ENCODE peak calls at places on chromosomes 11 and 22, in six cellular contexts. One of them, this sample, is unnamed.

GRCh38 chr11:61694971-61695706 is 14.9 kb downstream of the DAGLA start:
- DNase-seq in SHP77: no peak
- DNase-seq in left lobe of liver: no peak
- DNase-seq in cardiac muscle cell: peak
- DNase-seq in iPS-NIHi11: peak
- DNase-seq in stimulated activated CD8-positive, alpha-beta memory T cell treated with anti-CD3 and anti-CD28 coated beads, Interleukin-15, amount 100 ng/mL, for 1 hour: no peak
- DNase-seq in this sample: no peak

GRCh38 chr22:36999463-36999862 is 19.8 kb downstream of the TST start:
- DNase-seq in SHP77: no peak
- DNase-seq in left lobe of liver: no peak
- DNase-seq in cardiac muscle cell: no peak
- DNase-seq in iPS-NIHi11: no peak
- DNase-seq in stimulated activated CD8-positive, alpha-beta memory T cell treated with anti-CD3 and anti-CD28 coated beads, Interleukin-15, amount 100 ng/mL, for 1 hour: no peak
- DNase-seq in this sample: no peak

GRCh38 chr22:27790396-27791216 is 10.9 kb downstream of the MN1 start:
- DNase-seq in SHP77: no peak
- DNase-seq in left lobe of liver: no peak
- DNase-seq in cardiac muscle cell: peak
- DNase-seq in iPS-NIHi11: no peak
- DNase-seq in stimulated activated CD8-positive, alpha-beta memory T cell treated with anti-CD3 and anti-CD28 coated beads, Interleukin-15, amount 100 ng/mL, for 1 hour: no peak
- DNase-seq in this sample: no peak

GRCh38 chr22:50251472-50252054 is 498 bp upstream of the HDAC10 start:
- DNase-seq in SHP77: no peak
- DNase-seq in left lobe of liver: no peak
- DNase-seq in cardiac muscle cell: no peak
- DNase-seq in iPS-NIHi11: no peak
- DNase-seq in stimulated activated CD8-positive, alpha-beta memory T cell treated with anti-CD3 and anti-CD28 coated beads, Interleukin-15, amount 100 ng/mL, for 1 hour: no peak
- DNase-seq in this sample: no peak

GRCh38 chr11:27619039-27619438 is 81.2 kb downstream of the BDNF start:
- DNase-seq in SHP77: no peak
- DNase-seq in left lobe of liver: no peak
- DNase-seq in cardiac muscle cell: no peak
- DNase-seq in iPS-NIHi11: no peak
- DNase-seq in stimulated activated CD8-positive, alpha-beta memory T cell treated with anti-CD3 and anti-CD28 coated beads, Interleukin-15, amount 100 ng/mL, for 1 hour: no peak
- DNase-seq in this sample: no peak

GRCh38 chr11:78467370-78467769 is 49.8 kb upstream of the GAB2 start:
- DNase-seq in SHP77: no peak
- DNase-seq in left lobe of liver: no peak
- DNase-seq in cardiac muscle cell: no peak
- DNase-seq in iPS-NIHi11: no peak
- DNase-seq in stimulated activated CD8-positive, alpha-beta memory T cell treated with anti-CD3 and anti-CD28 coated beads, Interleukin-15, amount 100 ng/mL, for 1 hour: no peak
- DNase-seq in this sample: no peak

GRCh38 chr22:48305726-48306235 is 1521.9 kb downstream of the BRD1 start:
- DNase-seq in SHP77: no peak
- DNase-seq in left lobe of liver: no peak
- DNase-seq in cardiac muscle cell: no peak
- DNase-seq in iPS-NIHi11: no peak
- DNase-seq in stimulated activated CD8-positive, alpha-beta memory T cell treated with anti-CD3 and anti-CD28 coated beads, Interleukin-15, amount 100 ng/mL, for 1 hour: no peak
- DNase-seq in this sample: no peak

GRCh38 chr11:35944503-35945136 is 758 bp downstream of the LDLRAD3 start:
- DNase-seq in SHP77: no peak
- DNase-seq in left lobe of liver: peak
- DNase-seq in cardiac muscle cell: peak
- DNase-seq in iPS-NIHi11: peak
- DNase-seq in stimulated activated CD8-positive, alpha-beta memory T cell treated with anti-CD3 and anti-CD28 coated beads, Interleukin-15, amount 100 ng/mL, for 1 hour: no peak
- DNase-seq in this sample: peak

GRCh38 chr11:46725338-46726205 is 6.6 kb downstream of the F2 start:
- DNase-seq in SHP77: no peak
- DNase-seq in left lobe of liver: no peak
- DNase-seq in cardiac muscle cell: no peak
- DNase-seq in iPS-NIHi11: no peak
- DNase-seq in stimulated activated CD8-positive, alpha-beta memory T cell treated with anti-CD3 and anti-CD28 coated beads, Interleukin-15, amount 100 ng/mL, for 1 hour: no peak
- DNase-seq in this sample: no peak

GRCh38 chr22:24968066-24968561 is 15.6 kb downstream of the KIAA1671 start:
- DNase-seq in SHP77: no peak
- DNase-seq in left lobe of liver: no peak
- DNase-seq in cardiac muscle cell: peak
- DNase-seq in iPS-NIHi11: peak
- DNase-seq in stimulated activated CD8-positive, alpha-beta memory T cell treated with anti-CD3 and anti-CD28 coated beads, Interleukin-15, amount 100 ng/mL, for 1 hour: no peak
- DNase-seq in this sample: no peak

GRCh38 chr22:30773919-30774318 is 79.2 kb downstream of the OSBP2 start:
- DNase-seq in SHP77: no peak
- DNase-seq in left lobe of liver: no peak
- DNase-seq in cardiac muscle cell: no peak
- DNase-seq in iPS-NIHi11: no peak
- DNase-seq in stimulated activated CD8-positive, alpha-beta memory T cell treated with anti-CD3 and anti-CD28 coated beads, Interleukin-15, amount 100 ng/mL, for 1 hour: no peak
- DNase-seq in this sample: no peak

GRCh38 chr11:61743486-61744095 is 8.8 kb upstream of the MYRF start:
- DNase-seq in SHP77: no peak
- DNase-seq in left lobe of liver: no peak
- DNase-seq in cardiac muscle cell: no peak
- DNase-seq in iPS-NIHi11: no peak
- DNase-seq in stimulated activated CD8-positive, alpha-beta memory T cell treated with anti-CD3 and anti-CD28 coated beads, Interleukin-15, amount 100 ng/mL, for 1 hour: no peak
- DNase-seq in this sample: no peak

GRCh38 chr22:45754822-45755221 is 83.2 kb downstream of the ATXN10 start:
- DNase-seq in SHP77: no peak
- DNase-seq in left lobe of liver: no peak
- DNase-seq in cardiac muscle cell: no peak
- DNase-seq in iPS-NIHi11: no peak
- DNase-seq in stimulated activated CD8-positive, alpha-beta memory T cell treated with anti-CD3 and anti-CD28 coated beads, Interleukin-15, amount 100 ng/mL, for 1 hour: no peak
- DNase-seq in this sample: no peak

GRCh38 chr11:112881461-112881860 is 79.8 kb upstream of the NCAM1 start:
- DNase-seq in SHP77: peak
- DNase-seq in left lobe of liver: no peak
- DNase-seq in cardiac muscle cell: peak
- DNase-seq in iPS-NIHi11: peak
- DNase-seq in stimulated activated CD8-positive, alpha-beta memory T cell treated with anti-CD3 and anti-CD28 coated beads, Interleukin-15, amount 100 ng/mL, for 1 hour: no peak
- DNase-seq in this sample: no peak

GRCh38 chr11:130415719-130416536 is 12.5 kb downstream of the ADAMTS8 start:
- DNase-seq in SHP77: no peak
- DNase-seq in left lobe of liver: no peak
- DNase-seq in cardiac muscle cell: no peak
- DNase-seq in iPS-NIHi11: no peak
- DNase-seq in stimulated activated CD8-positive, alpha-beta memory T cell treated with anti-CD3 and anti-CD28 coated beads, Interleukin-15, amount 100 ng/mL, for 1 hour: no peak
- DNase-seq in this sample: no peak

GRCh38 chr22:49958961-49959781 is 1.4 kb upstream of the PIM3 start:
- DNase-seq in SHP77: no peak
- DNase-seq in left lobe of liver: no peak
- DNase-seq in cardiac muscle cell: no peak
- DNase-seq in iPS-NIHi11: no peak
- DNase-seq in stimulated activated CD8-positive, alpha-beta memory T cell treated with anti-CD3 and anti-CD28 coated beads, Interleukin-15, amount 100 ng/mL, for 1 hour: no peak
- DNase-seq in this sample: no peak